ENCODE peak calls at places on chromosomes 16 and 17, in seven cellular contexts. K is esophagus squamous epithelium, H is hepatocyte, M is transverse colon, R is mucosa of descending colon, Y is BJ, T is tibial nerve. N is an unnamed sample.

GRCh38 chr16:70160821-70161220 is 12.8 kb upstream of the CLEC18C start:
- DNase-seq in K (no peak), H (no peak), M (no peak), R (no peak), Y (no peak), T (no peak), N (no peak)

GRCh38 chr16:8717892-8718400 is 43.5 kb downstream of the ABAT start:
- DNase-seq in K (no peak), H (no peak), M (no peak), R (no peak), Y (no peak), T (no peak), N (no peak)

GRCh38 chr17:28406478-28406824 is 439 bp upstream of the SLC46A1 start:
- DNase-seq in K (no peak), H (peak; percentile 62), M (no peak), R (no peak), Y (no peak), T (no peak), N (no peak)

GRCh38 chr17:43175213-43176118 is 4.5 kb downstream of the NBR1 start:
- DNase-seq in K (no peak), H (no peak), M (no peak), R (no peak), Y (peak; percentile 91), T (no peak), N (no peak)

GRCh38 chr17:44602390-44602789 is 45.1 kb downstream of the FZD2 start:
- DNase-seq in K (no peak), H (no peak), M (no peak), R (no peak), Y (no peak), T (no peak), N (no peak)

GRCh38 chr17:45782889-45783592 is 1.1 kb upstream of the CRHR1 start:
- DNase-seq in K (no peak), H (peak; percentile 57), M (no peak), R (no peak), Y (no peak), T (no peak), N (no peak)

GRCh38 chr16:49485663-49486062 is 112.1 kb downstream of the C16orf78 start:
- DNase-seq in K (no peak), H (no peak), M (peak; percentile 2), R (no peak), Y (no peak), T (no peak), N (no peak)

GRCh38 chr16:72902276-72902675 is 145.7 kb downstream of the ZFHX3 start:
- DNase-seq in K (no peak), H (no peak), M (no peak), R (no peak), Y (no peak), T (no peak), N (no peak)

GRCh38 chr17:70865993-70866804 is 696.9 kb downstream of the KCNJ2 start:
- DNase-seq in K (no peak), H (no peak), M (no peak), R (no peak), Y (no peak), T (no peak), N (no peak)

GRCh38 chr16:75593308-75593707 is 27.1 kb downstream of the GABARAPL2 start:
- DNase-seq in K (no peak), H (no peak), M (no peak), R (no peak), Y (no peak), T (no peak), N (no peak)

GRCh38 chr17:27633312-27634025 is 2.5 kb downstream of the LGALS9 start:
- DNase-seq in K (no peak), H (no peak), M (peak; percentile 41), R (no peak), Y (no peak), T (no peak), N (peak; percentile 46)

GRCh38 chr17:38430822-38431221 is 2.6 kb downstream of the ARHGAP23 start:
- DNase-seq in K (no peak), H (no peak), M (no peak), R (no peak), Y (no peak), T (no peak), N (no peak)

GRCh38 chr17:14156689-14157088 is 80.0 kb downstream of the CDRT15 start:
- DNase-seq in K (no peak), H (peak; percentile 52), M (no peak), R (no peak), Y (peak; percentile 35), T (no peak), N (no peak)

GRCh38 chr16:11833951-11834695 is 17.2 kb downstream of the RSL1D1 start:
- DNase-seq in K (no peak), H (peak; percentile 44), M (no peak), R (no peak), Y (no peak), T (no peak), N (no peak)

GRCh38 chr17:28950017-28950751 is 1.1 kb downstream of the PHF12 start:
- DNase-seq in K (no peak), H (peak; percentile 58), M (peak; percentile 61), R (peak; percentile 89), Y (no peak), T (no peak), N (peak; percentile 77)

GRCh38 chr17:14489986-14490385 is 189.1 kb downstream of the HS3ST3B1 start:
- DNase-seq in K (no peak), H (no peak), M (no peak), R (no peak), Y (no peak), T (no peak), N (no peak)

GRCh38 chr17:57594767-57595166 is 150.3 kb downstream of the CCDC182 start:
- DNase-seq in K (no peak), H (no peak), M (no peak), R (no peak), Y (no peak), T (no peak), N (no peak)

GRCh38 chr17:57261084-57261461 is 4.8 kb downstream of the MSI2 start:
- DNase-seq in K (no peak), H (no peak), M (no peak), R (no peak), Y (no peak), T (no peak), N (no peak)

GRCh38 chr17:42388381-42389134 is at the start of gene STAT3:
- DNase-seq in K (peak; percentile 99), H (peak; percentile 100), M (peak; percentile 100), R (peak; percentile 100), Y (peak; percentile 99), T (peak; percentile 100), N (peak; percentile 100)

GRCh38 chr16:31009894-31010293 is 544 bp downstream of the STX1B start:
- DNase-seq in K (no peak), H (no peak), M (no peak), R (no peak), Y (no peak), T (no peak), N (no peak)

GRCh38 chr16:29765167-29766032 is 12.7 kb upstream of the ZG16 start:
- DNase-seq in K (no peak), H (peak; percentile 42), M (peak; percentile 69), R (peak; percentile 63), Y (no peak), T (no peak), N (peak; percentile 84)

GRCh38 chr17:45279898-45280297 is 18.0 kb upstream of the SPATA32 start:
- DNase-seq in K (no peak), H (no peak), M (no peak), R (peak; percentile 4), Y (no peak), T (no peak), N (peak; percentile 8)

GRCh38 chr17:51560398-51560797 is 300.1 kb downstream of the UTP18 start:
- DNase-seq in K (no peak), H (no peak), M (no peak), R (no peak), Y (no peak), T (no peak), N (no peak)

GRCh38 chr16:67397812-67398545 is 4.7 kb upstream of the TPPP3 start:
- DNase-seq in K (no peak), H (no peak), M (no peak), R (no peak), Y (no peak), T (no peak), N (peak; percentile 39)
- H3K4me3 ChIP-seq in K (no peak overlapping the region), H (no peak overlapping the region), M (no peak overlapping the region), R (no peak overlapping the region), Y (no peak overlapping the region), T (no peak overlapping the region), N (no peak overlapping the region)

DNA sequence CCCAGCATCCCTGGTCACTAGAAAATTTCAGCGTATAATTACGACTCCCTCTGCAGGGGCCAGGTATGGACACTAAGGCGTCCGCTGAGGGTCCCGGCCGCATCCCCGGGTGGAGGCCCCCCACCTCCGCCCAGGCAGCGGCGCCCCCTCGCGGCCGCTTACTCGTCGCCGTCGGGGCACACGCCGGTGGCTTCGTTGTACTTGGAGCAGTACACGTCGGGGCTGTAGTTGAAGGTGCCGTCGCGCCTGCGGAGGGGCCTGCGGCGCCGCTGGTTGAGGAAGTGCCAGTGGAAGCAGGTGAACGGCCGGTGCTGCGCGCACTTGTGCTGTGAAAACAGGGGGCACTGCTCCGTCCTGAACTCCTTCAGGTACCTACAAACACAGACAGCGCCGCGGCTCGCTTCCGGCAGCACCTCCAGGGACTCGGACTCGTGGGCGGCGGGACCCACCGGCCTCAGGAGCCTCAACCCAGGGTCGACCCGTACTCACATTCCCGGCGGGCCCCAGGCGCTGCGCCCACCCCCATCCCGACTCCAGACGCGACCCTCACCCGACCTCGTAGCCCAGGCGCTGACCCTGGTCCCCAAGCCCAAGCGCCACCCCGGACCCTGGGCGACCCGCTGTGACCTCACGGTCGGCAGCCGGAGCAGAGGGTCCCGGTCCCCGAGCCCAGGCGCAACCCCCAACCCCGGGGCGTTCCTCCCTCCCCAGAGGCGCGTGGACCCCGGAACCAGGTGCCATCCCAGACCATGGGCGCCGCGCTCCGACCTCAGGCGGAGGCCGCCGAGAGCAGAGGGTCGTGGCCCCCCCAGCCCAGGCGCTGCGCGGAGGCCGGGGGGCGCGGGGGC is 596 bp downstream of the UNKL start:
- DNase-seq in K (peak; percentile 18), H (peak; percentile 80), M (peak; percentile 67), R (peak; percentile 86), Y (no peak), T (peak; percentile 20), N (peak; percentile 79)
- TF ChIP-seq CTCF in K (peak; percentile 55), H (peak; percentile 74), M (peak; percentile 66), R (peak; percentile 44), Y (peak; percentile 60), T (peak; percentile 59), N (peak; percentile 72)

DNA sequence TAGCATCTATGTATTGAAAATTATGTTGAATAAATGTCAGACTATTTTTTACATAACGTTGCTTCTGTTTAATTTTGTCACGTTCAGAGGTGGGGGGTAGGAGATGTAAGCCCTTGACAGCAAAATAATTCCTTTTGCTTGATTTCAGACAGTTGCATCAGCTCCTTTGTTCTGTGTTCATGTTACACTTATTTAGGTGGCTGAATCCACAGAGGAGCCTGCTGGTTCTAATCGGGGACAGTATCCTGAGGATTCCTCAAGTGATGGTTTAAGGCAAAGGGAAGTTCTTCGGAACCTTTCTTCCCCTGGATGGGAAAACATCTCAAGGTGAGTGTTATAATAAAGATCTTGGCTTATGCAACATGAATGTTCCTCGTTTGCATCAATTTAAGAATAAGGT is 4.5 kb downstream of the HERPUD1 start:
- DNase-seq in K (no peak), H (no peak), M (no peak), R (no peak), Y (no peak), T (no peak), N (no peak)
- H3K36me3 ChIP-seq in K (peaks cover 68% of the 10 kb centered on the region), H (no peaks in the 10 kb centered on the region), M (peaks cover 57% of the 10 kb centered on the region), R (peaks cover 40% of the 10 kb centered on the region), Y (peaks cover 25% of the 10 kb centered on the region), T (peaks cover 29% of the 10 kb centered on the region), N (peaks cover 80% of the 10 kb centered on the region)

DNA sequence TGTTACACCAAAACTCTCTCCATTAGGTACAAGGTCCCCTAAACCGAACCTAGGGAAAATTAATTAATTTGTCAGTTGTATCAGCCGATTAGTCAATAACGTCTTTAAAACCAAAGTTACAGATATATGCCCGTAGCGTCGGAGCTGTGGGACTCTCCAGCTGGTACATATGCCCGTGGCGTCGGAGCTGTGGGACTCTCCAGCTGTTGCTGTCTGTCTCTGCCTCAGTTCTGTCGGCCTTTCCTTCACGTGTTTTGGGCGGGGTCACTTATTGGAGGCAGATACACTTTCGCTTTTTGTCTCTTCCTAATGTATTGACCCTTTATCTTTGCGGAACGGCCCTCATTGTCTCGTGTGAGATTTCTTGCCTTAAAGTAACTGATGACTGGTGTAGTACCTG is 62.0 kb upstream of the ZNF750 start:
- DNase-seq in K (no peak), H (no peak), M (no peak), R (no peak), Y (no peak), T (no peak), N (no peak)
- H3K4me3 ChIP-seq in K (no peak overlapping the region), H (no peak overlapping the region), M (no peak overlapping the region), R (no peak overlapping the region), Y (no peak overlapping the region), T (no peak overlapping the region), N (no peak overlapping the region)